ENCODE peak calls at places on chromosomes 16 and 17, in five cellular contexts. P, G, U, L and A are unnamed samples.
A peak's percentile ranks its signal among the peaks of the same experiment; 100 is the strongest.

GRCh38 chr17:78722101-78722761 is 59.8 kb downstream of the CYTH1 start:
- DNase-seq in P (no peak), G (peak; percentile 79), U (peak; percentile 80), L (no peak), A (peak; percentile 50)

GRCh38 chr16:23424292-23424958 is 28.6 kb downstream of the COG7 start:
- DNase-seq in G (no peak), L (no peak), U (peak; percentile 88), P (no peak), A (no peak)

GRCh38 chr16:75758215-75758614 is 31.9 kb upstream of the CPHXL start:
- DNase-seq in G (peak; percentile 20), P (no peak), L (peak; percentile 49), U (no peak), A (peak; percentile 6)

GRCh38 chr17:80031691-80032480 is 3.8 kb downstream of the TBC1D16 start:
- DNase-seq in L (no peak), U (no peak), P (no peak), G (no peak), A (no peak)

GRCh38 chr17:64223283-64223682 is 39.8 kb downstream of the TEX2 start:
- DNase-seq in G (no peak), L (no peak), U (no peak), P (no peak), A (no peak)

GRCh38 chr17:7922499-7923289 is 6.6 kb upstream of the RNF227 start:
- DNase-seq in G (peak; percentile 72), L (peak; percentile 79), P (no peak), U (peak; percentile 97), A (peak; percentile 91)

GRCh38 chr17:55265434-55266021 is 768 bp downstream of the HLF start:
- DNase-seq in P (no peak), G (no peak), U (no peak), L (no peak), A (no peak)

GRCh38 chr17:16425202-16425601 is 9.8 kb downstream of the TRPV2 start:
- DNase-seq in P (no peak), G (no peak), U (no peak), L (no peak), A (no peak)

GRCh38 chr16:1213231-1213630 is 11.8 kb downstream of the TPSG1 start:
- DNase-seq in P (no peak), L (no peak), U (no peak), G (no peak), A (no peak)

GRCh38 chr17:28698253-28698941 is 13.3 kb downstream of the PROCA1 start:
- DNase-seq in G (no peak), L (no peak), P (peak; percentile 100), U (no peak), A (no peak)
- TF ChIP-seq CTCF in G (no peak), L (no peak), P (peak; percentile 46), U (no peak), A (no peak)

GRCh38 chr16:19774024-19774423 is 56.0 kb downstream of the IQCK start:
- DNase-seq in L (no peak), P (no peak), G (no peak), U (no peak), A (no peak)

GRCh38 chr16:19771796-19772195 is 53.7 kb downstream of the IQCK start:
- DNase-seq in G (no peak), U (no peak), L (no peak), P (no peak), A (no peak)

GRCh38 chr16:19777061-19777460 is 59.0 kb downstream of the IQCK start:
- DNase-seq in L (no peak), G (peak; percentile 40), U (no peak), P (no peak), A (no peak)

GRCh38 chr16:19776565-19776964 is 58.5 kb downstream of the IQCK start:
- DNase-seq in P (no peak), U (no peak), G (no peak), L (no peak), A (no peak)

DNA sequence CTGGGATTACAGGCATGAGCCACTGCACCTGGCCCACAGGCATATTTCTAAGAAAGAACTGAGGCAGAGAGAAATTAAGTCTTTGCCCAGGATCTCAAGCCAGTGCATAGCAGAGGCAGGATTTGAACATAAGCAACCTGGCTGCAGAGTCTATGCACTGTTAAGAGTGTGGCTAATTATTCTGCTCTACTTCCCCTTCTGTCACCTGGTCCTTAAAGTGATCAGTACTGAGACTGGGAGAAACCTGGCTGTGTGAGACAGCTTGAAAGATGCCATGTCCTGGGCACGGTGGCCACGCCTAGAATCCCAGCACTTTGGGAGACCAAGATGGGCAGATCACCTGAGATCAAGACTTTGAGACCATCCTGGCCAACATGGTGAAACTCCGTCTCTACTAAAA is 58.1 kb downstream of the IQCK start:
- DNase-seq in U (no peak), L (no peak), P (no peak), G (no peak), A (no peak)
- TF ChIP-seq CTCF in U (no peak), L (no peak), P (no peak), G (no peak), A (no peak)

DNA sequence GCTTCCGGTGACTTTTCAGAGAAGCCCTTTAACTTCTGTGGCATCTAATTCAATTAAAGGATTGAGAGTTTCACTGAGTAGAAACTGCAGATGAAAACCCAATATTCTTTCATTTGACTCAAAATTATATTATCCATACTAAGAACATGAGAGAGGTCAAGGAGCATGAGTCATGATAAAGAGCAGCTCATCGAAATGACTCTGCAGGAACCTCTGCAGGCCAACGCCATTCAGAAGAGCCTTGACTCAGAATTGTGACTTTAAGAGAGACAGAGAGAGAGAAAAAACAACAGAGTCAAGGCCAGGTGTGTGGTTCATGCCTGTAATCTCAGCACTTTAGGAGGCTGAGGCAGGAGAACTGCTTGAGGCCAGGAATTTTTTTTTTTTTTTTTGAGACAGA is 417.2 kb upstream of the XYLT1 start:
- DNase-seq in U (no peak), L (no peak), G (no peak), P (no peak), A (no peak)
- TF ChIP-seq CTCF in U (no peak), L (no peak), G (no peak), P (no peak), A (no peak)

GRCh38 chr17:75652341-75652740 is 14.6 kb downstream of the RECQL5 start:
- DNase-seq in P (no peak), L (no peak), U (no peak), G (no peak), A (no peak)

GRCh38 chr17:75658237-75658636 is 8.7 kb downstream of the RECQL5 start:
- DNase-seq in U (no peak), G (no peak), P (no peak), L (no peak), A (no peak)

GRCh38 chr17:75652934-75653549 is 13.9 kb downstream of the RECQL5 start:
- DNase-seq in P (peak; percentile 59), L (peak; percentile 16), U (no peak), G (peak; percentile 29), A (peak; percentile 54)

GRCh38 chr17:75650874-75651273 is 16.1 kb downstream of the RECQL5 start:
- DNase-seq in G (no peak), L (no peak), P (no peak), U (no peak), A (no peak)

DNA sequence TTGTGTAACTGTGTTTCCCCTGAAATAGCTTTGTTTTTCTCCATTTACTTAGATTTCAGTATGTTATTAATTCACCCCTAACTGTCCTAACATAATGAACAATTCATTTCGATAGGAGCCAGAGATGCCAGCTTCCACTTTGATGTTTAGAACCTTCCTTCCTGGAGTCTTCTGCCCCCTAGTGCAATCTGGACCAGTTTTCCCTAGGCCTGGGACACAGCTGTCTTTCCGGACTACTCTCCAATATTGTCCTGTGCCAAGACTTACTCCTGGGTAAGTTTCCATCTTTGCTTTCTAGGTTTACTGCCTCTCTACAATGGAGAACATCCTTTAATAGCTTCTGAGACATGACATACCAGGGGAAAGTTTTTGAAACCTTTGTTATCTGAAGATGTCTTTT is 12.8 kb downstream of the RECQL5 start:
- DNase-seq in G (no peak), P (no peak), U (no peak), L (no peak), A (no peak)
- TF ChIP-seq CTCF in G (no peak), P (peak; percentile 20), U (no peak), L (no peak), A (no peak)

DNA sequence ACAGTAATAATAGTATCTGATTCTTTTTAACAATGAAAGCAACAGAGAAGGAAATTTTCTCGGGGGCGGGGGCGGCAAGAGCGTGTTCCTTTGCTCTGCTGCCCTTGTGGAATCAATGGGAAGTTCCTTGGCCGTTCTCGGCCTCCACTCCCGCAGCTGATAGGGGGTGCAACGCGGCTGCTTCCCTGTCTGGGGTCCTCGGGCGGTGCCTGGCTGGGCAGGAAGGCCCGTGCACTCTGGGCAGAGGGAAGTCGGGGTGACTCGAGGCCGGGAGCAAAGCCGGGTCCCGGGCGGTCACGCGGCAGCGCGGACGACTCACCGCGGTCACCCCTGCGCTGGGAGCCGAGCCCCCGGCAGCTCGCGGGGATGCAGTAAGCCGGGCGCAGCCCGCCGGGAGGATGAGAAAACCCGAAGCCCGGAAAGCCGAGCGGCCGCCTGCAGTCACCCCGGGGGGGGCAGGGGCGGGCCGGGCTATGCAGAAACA is 2.5 kb downstream of the TUBB3 start:
- DNase-seq in G (no peak), U (no peak), L (no peak), P (no peak), A (no peak)
- TF ChIP-seq CTCF in G (no peak), U (no peak), L (peak; percentile 16), P (no peak), A (no peak)

GRCh38 chr16:55294129-55294528 is 29.9 kb upstream of the IRX6 start:
- DNase-seq in G (no peak), U (no peak), L (no peak), P (no peak), A (no peak)
- TF ChIP-seq CTCF in G (no peak), U (no peak), L (no peak), P (peak; percentile 12), A (no peak)